ENCODE peak calls at places on chromosome X, in four cellular contexts. V is GM23248, H is psoas muscle, S is ovary. E is an unnamed sample.
A peak's percentile ranks its signal among the peaks of the same experiment; 100 is the strongest.

GRCh38 chrX:39582091-39582490 is 515.7 kb downstream of the BCOR start:
- DNase-seq in V (no peak), H (no peak), S (no peak), E (no peak)

GRCh38 chrX:127606590-127606989 is 445.6 kb downstream of the ACTRT1 start:
- DNase-seq in V (no peak), H (no peak), S (no peak), E (no peak)

GRCh38 chrX:56219702-56220101 is 12.5 kb upstream of the KLF8 start:
- DNase-seq in V (peak; percentile 35), H (no peak), S (no peak), E (peak; percentile 18)

GRCh38 chrX:46254623-46255022 is 290.6 kb downstream of the ZNF674 start:
- DNase-seq in V (no peak), H (no peak), S (no peak), E (no peak)

GRCh38 chrX:19889582-19890342 is 2.4 kb upstream of the SH3KBP1 start:
- DNase-seq in V (peak; percentile 70), H (no peak), S (peak; percentile 30), E (no peak)

GRCh38 chrX:121456315-121456714 is 408.9 kb downstream of the GLUD2 start:
- DNase-seq in V (no peak), H (no peak), S (no peak), E (no peak)

GRCh38 chrX:39477438-39478120 is 620.2 kb downstream of the BCOR start:
- DNase-seq in V (no peak), H (peak; percentile 35), S (no peak), E (peak; percentile 88)

GRCh38 chrX:120664081-120664480 is 34.2 kb upstream of the C1GALT1C1 start:
- DNase-seq in V (peak; percentile 36), H (no peak), S (no peak), E (no peak)

GRCh38 chrX:71667328-71668247 is at the start of gene LOC101059915:
- DNase-seq in V (no peak), H (no peak), S (no peak), E (peak; percentile 32)

GRCh38 chrX:19389217-19389616 is 45.5 kb downstream of the PDHA1 start:
- DNase-seq in V (no peak), H (no peak), S (no peak), E (no peak)

GRCh38 chrX:85244411-85245210 is 820 bp downstream of the ZNF711 start:
- DNase-seq in V (peak; percentile 13), H (no peak), S (no peak), E (peak; percentile 28)

GRCh38 chrX:66046612-66047235 is 6.8 kb upstream of the VSIG4 start:
- DNase-seq in V (peak; percentile 0), H (no peak), S (no peak), E (no peak)

GRCh38 chrX:41932885-41933284 is 9.5 kb upstream of the CASK start:
- DNase-seq in V (no peak), H (no peak), S (no peak), E (no peak)

GRCh38 chrX:53794181-53794580 is 107.7 kb upstream of the HUWE1 start:
- DNase-seq in V (no peak), H (no peak), S (no peak), E (no peak)

GRCh38 chrX:103607385-103608304 is at the start of gene TCEAL3:
- DNase-seq in V (peak; percentile 76), H (peak; percentile 64), S (peak; percentile 77), E (peak; percentile 81)

GRCh38 chrX:15206306-15206705 is 63.6 kb downstream of the ASB9 start:
- DNase-seq in V (no peak), H (no peak), S (no peak), E (no peak)

DNA sequence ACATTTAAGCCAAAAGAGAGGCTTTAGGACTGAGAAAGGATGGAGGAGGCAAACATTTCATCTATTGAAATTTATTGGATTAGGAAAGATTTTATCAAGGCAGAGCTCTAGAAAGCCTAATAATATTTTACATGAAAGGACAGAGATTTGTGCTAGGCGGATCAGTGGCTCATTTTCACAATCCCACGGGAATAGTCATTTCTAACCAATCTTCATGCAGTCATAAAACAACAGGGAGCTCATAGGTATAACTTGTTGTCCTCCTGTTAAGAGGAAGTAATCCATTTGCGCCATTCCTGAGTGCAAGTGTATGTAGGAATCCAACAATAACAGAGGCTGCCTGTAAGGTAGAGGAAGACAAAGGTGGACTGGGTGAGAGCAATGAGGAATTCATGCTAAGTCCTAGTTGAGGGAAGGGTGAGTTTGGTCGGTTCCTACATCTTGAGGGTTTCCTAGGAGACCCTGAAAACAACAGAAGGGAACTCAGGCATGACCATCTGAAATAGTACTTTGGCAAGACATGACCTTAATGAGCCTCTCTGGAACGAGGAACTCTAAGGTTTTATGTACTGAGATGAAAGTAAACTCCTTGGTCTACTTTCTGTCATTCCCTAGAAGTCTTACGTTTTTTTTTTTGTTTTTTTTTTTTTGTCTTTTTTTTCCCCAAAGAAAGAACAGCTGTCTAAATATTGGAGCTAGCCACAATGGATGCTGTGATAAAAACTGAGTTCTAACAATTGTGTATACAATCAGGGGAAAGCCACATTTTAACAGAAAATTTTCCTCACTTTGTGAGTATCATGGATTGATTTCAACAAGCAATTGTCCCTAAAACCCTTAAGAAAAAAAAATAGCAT is 89.7 kb downstream of the GEMIN8 start:
- DNase-seq in V (no peak), H (no peak), S (no peak), E (peak; percentile 30)
- H3K4me3 ChIP-seq in V (no peak overlapping the region), H (no peak overlapping the region), S (no peak overlapping the region), E (no peak overlapping the region)

GRCh38 chrX:154809939-154810665 is 4.8 kb upstream of the MPP1 start:
- DNase-seq in V (peak; percentile 8), H (no peak), S (no peak), E (no peak)
- H3K27me3 ChIP-seq in V (no peaks in the 10 kb centered on the region), H (no peaks in the 10 kb centered on the region), S (no peaks in the 10 kb centered on the region), E (peaks cover under 1% of the 10 kb centered on the region)

GRCh38 chrX:153725832-153726285 is 1.2 kb downstream of the ABCD1 start:
- DNase-seq in V (peak; percentile 36), H (no peak), S (peak; percentile 29), E (peak; percentile 37)
- H3K4me3 ChIP-seq in V (peak overlapping the region; percentile 52), H (peak overlapping the region; percentile 64), S (peak overlapping the region; percentile 18), E (no peak overlapping the region)

GRCh38 chrX:74325130-74326059 is 21.4 kb downstream of the ZCCHC13 start:
- DNase-seq in V (no peak), H (no peak), S (no peak), E (peak; percentile 90)
- H3K27me3 ChIP-seq in V (no peaks in the 10 kb centered on the region), H (no peaks in the 10 kb centered on the region), S (no peaks in the 10 kb centered on the region), E (no peaks in the 10 kb centered on the region)

GRCh38 chrX:11756354-11757318 is 1.4 kb upstream of the MSL3 start:
- DNase-seq in V (peak; percentile 58), H (no peak), S (no peak), E (no peak)
- H3K4me3 ChIP-seq in V (peak overlapping the region; percentile 75), H (peak overlapping the region; percentile 75), S (no peak overlapping the region), E (peak overlapping the region; percentile 67)

GRCh38 chrX:97909245-97909644 is 1025.5 kb downstream of the RPA4 start:
- DNase-seq in V (no peak), H (no peak), S (no peak), E (no peak)
- H3K27me3 ChIP-seq in V (no peaks in the 10 kb centered on the region), H (no peaks in the 10 kb centered on the region), S (no peaks in the 10 kb centered on the region), E (no peaks in the 10 kb centered on the region)

DNA sequence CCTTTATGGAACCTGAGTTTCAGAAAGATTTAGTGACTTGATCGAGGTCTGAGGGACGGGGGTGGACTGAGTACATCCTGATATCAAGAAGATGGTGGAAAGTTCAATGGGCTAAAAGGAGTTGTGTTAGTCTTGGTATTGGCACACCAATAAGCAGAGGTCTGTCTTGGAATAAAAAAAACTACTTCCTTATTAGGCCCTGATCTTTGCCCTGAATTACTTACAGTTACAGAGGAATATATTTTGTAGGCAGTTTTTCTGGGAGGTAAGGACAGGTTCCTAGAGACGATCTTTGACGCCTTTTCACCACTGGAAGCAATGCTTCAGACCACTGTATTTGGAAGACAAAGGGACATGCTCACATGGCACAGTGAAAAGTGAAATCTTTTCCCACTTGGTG is 673 bp upstream of the XK start:
- DNase-seq in V (no peak), H (no peak), S (no peak), E (peak; percentile 16)
- H3K4me3 ChIP-seq in V (no peak overlapping the region), H (peak overlapping the region; percentile 67), S (peak overlapping the region; percentile 35), E (no peak overlapping the region)

DNA sequence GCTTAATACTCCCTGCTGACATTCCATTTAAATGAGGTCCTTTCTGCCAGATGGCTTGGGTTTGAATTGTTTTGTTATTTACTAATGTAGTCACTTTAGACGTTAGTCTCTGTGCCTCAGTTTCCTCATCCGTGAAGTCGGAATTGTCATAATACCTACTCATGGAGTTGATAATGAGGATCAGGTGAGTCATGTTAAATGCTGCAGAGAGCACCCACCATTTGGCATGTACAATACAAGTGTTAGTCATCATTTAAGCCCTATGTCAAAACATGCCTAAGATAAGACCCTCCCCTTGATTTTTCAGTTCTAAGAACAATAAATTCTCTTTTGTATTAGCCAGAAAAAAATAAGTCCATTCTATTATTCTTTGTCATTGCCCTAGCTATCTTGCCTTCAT is 534.8 kb upstream of the HTR2C start:
- DNase-seq in V (no peak), H (no peak), S (no peak), E (no peak)
- H3K27me3 ChIP-seq in V (no peaks in the 10 kb centered on the region), H (no peaks in the 10 kb centered on the region), S (no peaks in the 10 kb centered on the region), E (no peaks in the 10 kb centered on the region)

E was measured in H7.